ENCODE peak calls at places on chromosomes 16 and 17, in eight cellular contexts. One of them, this sample, is unnamed.

GRCh38 chr16:24208710-24209109 is 47.4 kb upstream of the CACNG3 start:
- DNase-seq in mesothelial cell of epicardium: no peak
- DNase-seq in dermis blood vessel endothelial cell: no peak
- DNase-seq in PC-9: no peak
- DNase-seq in frontal cortex: peak; percentile 34
- DNase-seq in EL: no peak
- DNase-seq in NCI-H510A: no peak
- DNase-seq in activated T-cell treated with anti-CD3 and anti-CD28 coated beads for 1 hour: no peak
- DNase-seq in this sample: peak; percentile 84

GRCh38 chr17:8921147-8921546 is 44.4 kb downstream of the PIK3R5 start:
- DNase-seq in frontal cortex: no peak
- DNase-seq in EL: no peak
- DNase-seq in dermis blood vessel endothelial cell: no peak
- DNase-seq in PC-9: no peak
- DNase-seq in NCI-H510A: no peak
- DNase-seq in activated T-cell treated with anti-CD3 and anti-CD28 coated beads for 1 hour: no peak
- DNase-seq in mesothelial cell of epicardium: no peak
- DNase-seq in this sample: no peak

GRCh38 chr17:40319651-40320550 is 10.9 kb downstream of the RARA start:
- DNase-seq in dermis blood vessel endothelial cell: peak; percentile 25
- DNase-seq in frontal cortex: no peak
- DNase-seq in mesothelial cell of epicardium: no peak
- DNase-seq in activated T-cell treated with anti-CD3 and anti-CD28 coated beads for 1 hour: peak; percentile 78
- DNase-seq in PC-9: no peak
- DNase-seq in NCI-H510A: no peak
- DNase-seq in EL: no peak
- DNase-seq in this sample: no peak

GRCh38 chr17:32503251-32504165 is 16.7 kb downstream of the CDK5R1 start:
- DNase-seq in mesothelial cell of epicardium: no peak
- DNase-seq in NCI-H510A: no peak
- DNase-seq in dermis blood vessel endothelial cell: peak; percentile 54
- DNase-seq in activated T-cell treated with anti-CD3 and anti-CD28 coated beads for 1 hour: no peak
- DNase-seq in PC-9: no peak
- DNase-seq in frontal cortex: no peak
- DNase-seq in EL: peak; percentile 47
- DNase-seq in this sample: no peak

GRCh38 chr17:32227910-32228309 is 37.7 kb upstream of the RHBDL3 start:
- DNase-seq in frontal cortex: no peak
- DNase-seq in mesothelial cell of epicardium: no peak
- DNase-seq in dermis blood vessel endothelial cell: no peak
- DNase-seq in NCI-H510A: no peak
- DNase-seq in activated T-cell treated with anti-CD3 and anti-CD28 coated beads for 1 hour: no peak
- DNase-seq in PC-9: no peak
- DNase-seq in EL: no peak
- DNase-seq in this sample: no peak

GRCh38 chr16:74936902-74937560 is 47.9 kb downstream of the WDR59 start:
- DNase-seq in NCI-H510A: no peak
- DNase-seq in mesothelial cell of epicardium: no peak
- DNase-seq in EL: peak; percentile 81
- DNase-seq in dermis blood vessel endothelial cell: no peak
- DNase-seq in PC-9: peak; percentile 51
- DNase-seq in frontal cortex: no peak
- DNase-seq in activated T-cell treated with anti-CD3 and anti-CD28 coated beads for 1 hour: no peak
- DNase-seq in this sample: no peak

GRCh38 chr17:5784791-5785190 is 200.5 kb upstream of the NLRP1 start:
- DNase-seq in PC-9: no peak
- DNase-seq in mesothelial cell of epicardium: no peak
- DNase-seq in dermis blood vessel endothelial cell: no peak
- DNase-seq in activated T-cell treated with anti-CD3 and anti-CD28 coated beads for 1 hour: no peak
- DNase-seq in EL: no peak
- DNase-seq in frontal cortex: no peak
- DNase-seq in NCI-H510A: no peak
- DNase-seq in this sample: no peak

GRCh38 chr17:14125518-14126125 is 56.3 kb downstream of the COX10 start:
- DNase-seq in NCI-H510A: no peak
- DNase-seq in PC-9: no peak
- DNase-seq in dermis blood vessel endothelial cell: no peak
- DNase-seq in EL: no peak
- DNase-seq in mesothelial cell of epicardium: no peak
- DNase-seq in activated T-cell treated with anti-CD3 and anti-CD28 coated beads for 1 hour: no peak
- DNase-seq in frontal cortex: no peak
- DNase-seq in this sample: peak; percentile 16

GRCh38 chr17:21167303-21167702 is 40.5 kb downstream of the DHRS7B start:
- DNase-seq in dermis blood vessel endothelial cell: no peak
- DNase-seq in activated T-cell treated with anti-CD3 and anti-CD28 coated beads for 1 hour: no peak
- DNase-seq in EL: peak; percentile 12
- DNase-seq in mesothelial cell of epicardium: no peak
- DNase-seq in frontal cortex: no peak
- DNase-seq in PC-9: no peak
- DNase-seq in NCI-H510A: no peak
- DNase-seq in this sample: no peak

GRCh38 chr17:17783825-17784598 is 52.8 kb downstream of the SREBF1 start:
- DNase-seq in dermis blood vessel endothelial cell: peak; percentile 47
- DNase-seq in frontal cortex: no peak
- DNase-seq in NCI-H510A: no peak
- DNase-seq in activated T-cell treated with anti-CD3 and anti-CD28 coated beads for 1 hour: no peak
- DNase-seq in EL: no peak
- DNase-seq in mesothelial cell of epicardium: no peak
- DNase-seq in PC-9: no peak
- DNase-seq in this sample: peak; percentile 99

GRCh38 chr16:47779201-47780016 is 318.3 kb downstream of the PHKB start:
- DNase-seq in mesothelial cell of epicardium: no peak
- DNase-seq in dermis blood vessel endothelial cell: peak; percentile 53
- DNase-seq in PC-9: no peak
- DNase-seq in activated T-cell treated with anti-CD3 and anti-CD28 coated beads for 1 hour: no peak
- DNase-seq in frontal cortex: no peak
- DNase-seq in EL: peak; percentile 51
- DNase-seq in NCI-H510A: no peak
- DNase-seq in this sample: peak; percentile 47

GRCh38 chr17:48510761-48511604 is 19.8 kb downstream of the HOXB1 start:
- DNase-seq in activated T-cell treated with anti-CD3 and anti-CD28 coated beads for 1 hour: no peak
- DNase-seq in frontal cortex: no peak
- DNase-seq in dermis blood vessel endothelial cell: no peak
- DNase-seq in EL: no peak
- DNase-seq in PC-9: peak; percentile 84
- DNase-seq in NCI-H510A: no peak
- DNase-seq in mesothelial cell of epicardium: no peak
- DNase-seq in this sample: no peak

GRCh38 chr16:86363836-86364618 is 146.3 kb upstream of the FOXF1 start:
- DNase-seq in frontal cortex: no peak
- DNase-seq in NCI-H510A: no peak
- DNase-seq in mesothelial cell of epicardium: no peak
- DNase-seq in activated T-cell treated with anti-CD3 and anti-CD28 coated beads for 1 hour: no peak
- DNase-seq in dermis blood vessel endothelial cell: no peak
- DNase-seq in EL: no peak
- DNase-seq in PC-9: no peak
- DNase-seq in this sample: no peak

GRCh38 chr16:47493358-47494337 is 32.5 kb downstream of the PHKB start:
- DNase-seq in activated T-cell treated with anti-CD3 and anti-CD28 coated beads for 1 hour: no peak
- DNase-seq in dermis blood vessel endothelial cell: no peak
- DNase-seq in frontal cortex: no peak
- DNase-seq in EL: no peak
- DNase-seq in PC-9: no peak
- DNase-seq in NCI-H510A: no peak
- DNase-seq in mesothelial cell of epicardium: no peak
- DNase-seq in this sample: no peak

GRCh38 chr17:37816951-37817350 is 72.1 kb upstream of the HNF1B start:
- DNase-seq in PC-9: no peak
- DNase-seq in activated T-cell treated with anti-CD3 and anti-CD28 coated beads for 1 hour: no peak
- DNase-seq in frontal cortex: no peak
- DNase-seq in NCI-H510A: no peak
- DNase-seq in dermis blood vessel endothelial cell: no peak
- DNase-seq in mesothelial cell of epicardium: no peak
- DNase-seq in EL: peak; percentile 23
- DNase-seq in this sample: no peak

GRCh38 chr16:74461826-74462225 is 40.5 kb upstream of the CLEC18B start:
- DNase-seq in mesothelial cell of epicardium: no peak
- DNase-seq in activated T-cell treated with anti-CD3 and anti-CD28 coated beads for 1 hour: no peak
- DNase-seq in EL: no peak
- DNase-seq in NCI-H510A: no peak
- DNase-seq in frontal cortex: no peak
- DNase-seq in PC-9: no peak
- DNase-seq in dermis blood vessel endothelial cell: no peak
- DNase-seq in this sample: no peak

GRCh38 chr17:75776399-75777242 is 8.0 kb upstream of the UNK start:
- DNase-seq in mesothelial cell of epicardium: no peak
- DNase-seq in dermis blood vessel endothelial cell: no peak
- DNase-seq in NCI-H510A: no peak
- DNase-seq in PC-9: no peak
- DNase-seq in frontal cortex: no peak
- DNase-seq in activated T-cell treated with anti-CD3 and anti-CD28 coated beads for 1 hour: no peak
- DNase-seq in EL: no peak
- DNase-seq in this sample: no peak

GRCh38 chr17:74862108-74862901 is 2.6 kb upstream of the GRIN2C start:
- DNase-seq in NCI-H510A: peak; percentile 34
- DNase-seq in activated T-cell treated with anti-CD3 and anti-CD28 coated beads for 1 hour: peak; percentile 70
- DNase-seq in EL: peak; percentile 63
- DNase-seq in PC-9: no peak
- DNase-seq in dermis blood vessel endothelial cell: peak; percentile 73
- DNase-seq in mesothelial cell of epicardium: no peak
- DNase-seq in frontal cortex: peak; percentile 78
- DNase-seq in this sample: peak; percentile 73

GRCh38 chr17:27793168-27793905 is 7.0 kb downstream of the NOS2 start:
- DNase-seq in EL: peak; percentile 23
- DNase-seq in dermis blood vessel endothelial cell: peak; percentile 20
- DNase-seq in PC-9: no peak
- DNase-seq in frontal cortex: peak; percentile 81
- DNase-seq in mesothelial cell of epicardium: no peak
- DNase-seq in activated T-cell treated with anti-CD3 and anti-CD28 coated beads for 1 hour: no peak
- DNase-seq in NCI-H510A: peak; percentile 34
- DNase-seq in this sample: peak; percentile 51

GRCh38 chr17:41308918-41309359 is at the start of gene KRTAP16-1:
- DNase-seq in NCI-H510A: no peak
- DNase-seq in mesothelial cell of epicardium: no peak
- DNase-seq in PC-9: no peak
- DNase-seq in activated T-cell treated with anti-CD3 and anti-CD28 coated beads for 1 hour: peak; percentile 38
- DNase-seq in dermis blood vessel endothelial cell: no peak
- DNase-seq in frontal cortex: no peak
- DNase-seq in EL: no peak
- DNase-seq in this sample: no peak

GRCh38 chr16:11303405-11304138 is 22.4 kb upstream of the PRM1 start:
- DNase-seq in activated T-cell treated with anti-CD3 and anti-CD28 coated beads for 1 hour: no peak
- DNase-seq in frontal cortex: no peak
- DNase-seq in mesothelial cell of epicardium: peak; percentile 46
- DNase-seq in EL: no peak
- DNase-seq in PC-9: peak; percentile 93
- DNase-seq in dermis blood vessel endothelial cell: no peak
- DNase-seq in NCI-H510A: no peak
- DNase-seq in this sample: no peak

GRCh38 chr17:77959216-77959925 is 868 bp downstream of the TNRC6C start:
- DNase-seq in dermis blood vessel endothelial cell: peak; percentile 39
- DNase-seq in PC-9: no peak
- DNase-seq in frontal cortex: peak; percentile 34
- DNase-seq in NCI-H510A: no peak
- DNase-seq in activated T-cell treated with anti-CD3 and anti-CD28 coated beads for 1 hour: peak; percentile 24
- DNase-seq in EL: peak; percentile 22
- DNase-seq in mesothelial cell of epicardium: no peak
- DNase-seq in this sample: peak; percentile 24

GRCh38 chr16:2858245-2859025 is 465 bp upstream of the PRSS22 start:
- DNase-seq in frontal cortex: no peak
- DNase-seq in EL: no peak
- DNase-seq in dermis blood vessel endothelial cell: no peak
- DNase-seq in mesothelial cell of epicardium: no peak
- DNase-seq in activated T-cell treated with anti-CD3 and anti-CD28 coated beads for 1 hour: no peak
- DNase-seq in PC-9: peak; percentile 97
- DNase-seq in NCI-H510A: peak; percentile 69
- DNase-seq in this sample: no peak

GRCh38 chr17:47851764-47852112 is 775 bp upstream of the SP6 start:
- DNase-seq in dermis blood vessel endothelial cell: no peak
- DNase-seq in EL: no peak
- DNase-seq in frontal cortex: no peak
- DNase-seq in mesothelial cell of epicardium: no peak
- DNase-seq in activated T-cell treated with anti-CD3 and anti-CD28 coated beads for 1 hour: no peak
- DNase-seq in PC-9: no peak
- DNase-seq in NCI-H510A: no peak
- DNase-seq in this sample: no peak

GRCh38 chr16:62010186-62010585 is 26.1 kb downstream of the CDH8 start:
- DNase-seq in PC-9: no peak
- DNase-seq in frontal cortex: no peak
- DNase-seq in dermis blood vessel endothelial cell: no peak
- DNase-seq in activated T-cell treated with anti-CD3 and anti-CD28 coated beads for 1 hour: no peak
- DNase-seq in EL: no peak
- DNase-seq in NCI-H510A: no peak
- DNase-seq in mesothelial cell of epicardium: no peak
- DNase-seq in this sample: no peak

GRCh38 chr17:9071016-9071415 is 49.7 kb downstream of the NTN1 start:
- DNase-seq in dermis blood vessel endothelial cell: no peak
- DNase-seq in PC-9: no peak
- DNase-seq in activated T-cell treated with anti-CD3 and anti-CD28 coated beads for 1 hour: no peak
- DNase-seq in NCI-H510A: no peak
- DNase-seq in mesothelial cell of epicardium: no peak
- DNase-seq in frontal cortex: no peak
- DNase-seq in EL: no peak
- DNase-seq in this sample: no peak

GRCh38 chr17:794876-795275 is 12.7 kb downstream of the MRM3 start:
- DNase-seq in frontal cortex: peak; percentile 91
- DNase-seq in NCI-H510A: no peak
- DNase-seq in activated T-cell treated with anti-CD3 and anti-CD28 coated beads for 1 hour: peak; percentile 19
- DNase-seq in PC-9: peak; percentile 54
- DNase-seq in EL: peak; percentile 70
- DNase-seq in dermis blood vessel endothelial cell: peak; percentile 89
- DNase-seq in mesothelial cell of epicardium: no peak
- DNase-seq in this sample: peak; percentile 88

GRCh38 chr16:67490330-67491096 is 7.2 kb upstream of the AGRP start:
- DNase-seq in frontal cortex: no peak
- DNase-seq in dermis blood vessel endothelial cell: no peak
- DNase-seq in mesothelial cell of epicardium: no peak
- DNase-seq in NCI-H510A: no peak
- DNase-seq in PC-9: no peak
- DNase-seq in activated T-cell treated with anti-CD3 and anti-CD28 coated beads for 1 hour: no peak
- DNase-seq in EL: no peak
- DNase-seq in this sample: no peak

GRCh38 chr17:31130286-31131224 is 35.8 kb downstream of the NF1 start:
- DNase-seq in PC-9: no peak
- DNase-seq in NCI-H510A: no peak
- DNase-seq in activated T-cell treated with anti-CD3 and anti-CD28 coated beads for 1 hour: no peak
- DNase-seq in dermis blood vessel endothelial cell: no peak
- DNase-seq in mesothelial cell of epicardium: no peak
- DNase-seq in EL: no peak
- DNase-seq in frontal cortex: no peak
- DNase-seq in this sample: no peak

GRCh38 chr17:77214743-77215142 is 74.0 kb downstream of the SEC14L1 start:
- DNase-seq in NCI-H510A: peak; percentile 51
- DNase-seq in frontal cortex: no peak
- DNase-seq in PC-9: no peak
- DNase-seq in dermis blood vessel endothelial cell: peak; percentile 55
- DNase-seq in EL: peak; percentile 21
- DNase-seq in mesothelial cell of epicardium: no peak
- DNase-seq in activated T-cell treated with anti-CD3 and anti-CD28 coated beads for 1 hour: no peak
- DNase-seq in this sample: peak; percentile 54

GRCh38 chr17:40341808-40342574 is 22.5 kb downstream of the GJD3 start:
- DNase-seq in frontal cortex: peak; percentile 86
- DNase-seq in mesothelial cell of epicardium: peak; percentile 78
- DNase-seq in activated T-cell treated with anti-CD3 and anti-CD28 coated beads for 1 hour: no peak
- DNase-seq in NCI-H510A: peak; percentile 54
- DNase-seq in dermis blood vessel endothelial cell: peak; percentile 77
- DNase-seq in PC-9: peak; percentile 51
- DNase-seq in EL: peak; percentile 72
- DNase-seq in this sample: no peak

GRCh38 chr16:6280055-6280454 is 1052.6 kb upstream of the RBFOX1 start:
- DNase-seq in frontal cortex: no peak
- DNase-seq in mesothelial cell of epicardium: no peak
- DNase-seq in activated T-cell treated with anti-CD3 and anti-CD28 coated beads for 1 hour: no peak
- DNase-seq in NCI-H510A: no peak
- DNase-seq in dermis blood vessel endothelial cell: no peak
- DNase-seq in EL: no peak
- DNase-seq in PC-9: no peak
- DNase-seq in this sample: no peak

GRCh38 chr16:84065536-84066132 is 23.0 kb upstream of the SLC38A8 start:
- DNase-seq in dermis blood vessel endothelial cell: peak; percentile 82
- DNase-seq in activated T-cell treated with anti-CD3 and anti-CD28 coated beads for 1 hour: no peak
- DNase-seq in PC-9: no peak
- DNase-seq in frontal cortex: peak; percentile 48
- DNase-seq in EL: peak; percentile 50
- DNase-seq in NCI-H510A: no peak
- DNase-seq in mesothelial cell of epicardium: no peak
- DNase-seq in this sample: peak; percentile 70

GRCh38 chr17:1713878-1714487 is 3.8 kb upstream of the TLCD2 start:
- DNase-seq in mesothelial cell of epicardium: no peak
- DNase-seq in EL: peak; percentile 64
- DNase-seq in PC-9: no peak
- DNase-seq in frontal cortex: no peak
- DNase-seq in activated T-cell treated with anti-CD3 and anti-CD28 coated beads for 1 hour: no peak
- DNase-seq in NCI-H510A: peak; percentile 22
- DNase-seq in dermis blood vessel endothelial cell: peak; percentile 68
- DNase-seq in this sample: peak; percentile 71